ENCODE peak calls at places on chromosomes 7 and 10, in nine cellular contexts. D is HFF-Myc, Z is progenitor cell of endocrine pancreas, I is right atrium auricular region, R is cardiac fibroblast, G is AG09319, T is A549, A is right lobe of liver, K is fibroblast of lung. Y is an unnamed sample.

GRCh38 chr10:76218045-76218444 is 786.6 kb downstream of the LRMDA start:
- DNase-seq in D (no peak), Z (no peak), I (no peak), R (no peak), G (no peak), T (no peak), A (no peak), K (no peak), Y (no peak)

GRCh38 chr10:110356628-110357245 is 52.0 kb upstream of the SMNDC1 start:
- DNase-seq in D (no peak), Z (no peak), I (no peak), R (peak), G (peak), T (peak), A (no peak), K (peak), Y (peak)

GRCh38 chr10:103078676-103079075 is 114.4 kb downstream of the NT5C2 start:
- DNase-seq in D (no peak), Z (no peak), I (no peak), R (no peak), G (no peak), T (no peak), A (no peak), K (no peak), Y (no peak)

GRCh38 chr10:104472957-104473745 is 119.5 kb downstream of the CFAP58 start:
- DNase-seq in D (no peak), Z (no peak), I (no peak), R (no peak), G (no peak), T (no peak), A (no peak), K (peak), Y (no peak)

GRCh38 chr10:123886292-123886691 is 5.3 kb downstream of the CPXM2 start:
- DNase-seq in D (no peak), Z (no peak), I (no peak), R (no peak), G (no peak), T (no peak), A (no peak), K (no peak), Y (no peak)

GRCh38 chr10:95656291-95657164 is at the start of gene ALDH18A1:
- DNase-seq in D (peak), Z (peak), I (peak), R (peak), G (peak), T (peak), A (peak), K (peak), Y (peak)

GRCh38 chr7:156616269-156617202 is 24.0 kb upstream of the RNF32 start:
- DNase-seq in D (no peak), Z (no peak), I (no peak), R (no peak), G (no peak), T (no peak), A (peak), K (peak), Y (no peak)

GRCh38 chr10:48199580-48200377 is 74.7 kb downstream of the FRMPD2 start:
- DNase-seq in D (peak), Z (no peak), I (no peak), R (peak), G (peak), T (peak), A (no peak), K (peak), Y (no peak)

GRCh38 chr10:31977440-31978157 is 49.0 kb upstream of the ARHGAP12 start:
- DNase-seq in D (no peak), Z (no peak), I (no peak), R (peak), G (peak), T (peak), A (no peak), K (peak), Y (no peak)

GRCh38 chr10:72122221-72122620 is 33.9 kb upstream of the SPOCK2 start:
- DNase-seq in D (no peak), Z (no peak), I (no peak), R (no peak), G (no peak), T (no peak), A (no peak), K (no peak), Y (peak)

GRCh38 chr10:327889-328809 is 192.9 kb downstream of the ZMYND11 start:
- DNase-seq in D (no peak), Z (no peak), I (no peak), R (no peak), G (no peak), T (no peak), A (no peak), K (no peak), Y (no peak)

GRCh38 chr10:12975266-12975665 is 26.2 kb downstream of the CCDC3 start:
- DNase-seq in D (no peak), Z (no peak), I (no peak), R (no peak), G (no peak), T (peak), A (no peak), K (no peak), Y (no peak)
- TF ChIP-seq CTCF in D (no peak), Z (peak), I (no peak), R (no peak), G (no peak), T (peak), A (no peak), K (peak), Y (no peak)

GRCh38 chr10:69862882-69863530 is 61.3 kb downstream of the COL13A1 start:
- DNase-seq in D (no peak), Z (no peak), I (no peak), R (no peak), G (no peak), T (no peak), A (no peak), K (no peak), Y (no peak)

GRCh38 chr10:69860290-69860689 is 58.6 kb downstream of the COL13A1 start:
- DNase-seq in D (no peak), Z (no peak), I (no peak), R (no peak), G (no peak), T (no peak), A (no peak), K (no peak), Y (no peak)

GRCh38 chr10:69864321-69864720 is 62.6 kb downstream of the COL13A1 start:
- DNase-seq in D (no peak), Z (no peak), I (no peak), R (peak), G (no peak), T (peak), A (no peak), K (peak), Y (no peak)

GRCh38 chr10:69863580-69863979 is 61.9 kb downstream of the COL13A1 start:
- DNase-seq in D (no peak), Z (no peak), I (no peak), R (no peak), G (no peak), T (no peak), A (no peak), K (peak), Y (no peak)

GRCh38 chr10:69861251-69862240 is 59.8 kb downstream of the COL13A1 start:
- DNase-seq in D (peak), Z (no peak), I (no peak), R (peak), G (peak), T (peak), A (no peak), K (peak), Y (no peak)
- TF ChIP-seq CTCF in D (no peak), Z (peak), I (no peak), R (peak), G (peak), T (peak), A (peak), K (peak), Y (no peak)

GRCh38 chr10:15083674-15084501 is 4.7 kb downstream of the ACBD7 start:
- DNase-seq in D (no peak), Z (no peak), I (no peak), R (no peak), G (no peak), T (no peak), A (no peak), K (no peak), Y (no peak)

GRCh38 chr10:15088428-15089261 is at the start of gene ACBD7:
- DNase-seq in D (no peak), Z (peak), I (peak), R (peak), G (no peak), T (peak), A (peak), K (peak), Y (peak)

DNA sequence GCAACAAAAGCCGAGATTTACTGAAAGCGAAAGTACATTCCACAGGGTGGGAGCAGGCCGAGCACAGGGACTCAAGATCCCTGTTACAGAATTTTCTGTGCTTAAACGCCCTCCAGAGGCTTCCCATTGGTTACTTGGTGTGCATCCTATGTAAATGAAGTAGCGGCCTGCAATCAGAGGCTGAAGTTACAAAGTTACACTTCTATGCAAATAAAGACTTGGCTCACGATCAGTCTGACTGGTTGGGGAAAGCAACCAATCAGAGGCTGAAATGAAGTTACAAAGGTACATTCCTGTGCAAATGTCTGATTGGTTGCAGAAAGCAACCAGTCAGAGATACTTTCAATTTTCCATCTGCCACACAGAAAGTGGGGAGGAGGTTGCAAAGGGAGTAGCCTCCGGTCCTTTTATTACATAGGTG is 4.1 kb downstream of the ACBD7 start:
- DNase-seq in D (peak), Z (no peak), I (peak), R (peak), G (peak), T (peak), A (peak), K (peak), Y (no peak)
- TF ChIP-seq CTCF in D (no peak), Z (no peak), I (no peak), R (no peak), G (peak), T (no peak), A (no peak), K (peak), Y (peak)

GRCh38 chr7:80249619-80250305 is 115.1 kb downstream of the GNAI1 start:
- DNase-seq in D (no peak), Z (no peak), I (no peak), R (peak), G (no peak), T (no peak), A (no peak), K (peak), Y (no peak)
- TF ChIP-seq CTCF in D (no peak), Z (no peak), I (no peak), R (no peak), G (no peak), T (no peak), A (no peak), K (no peak), Y (no peak)

Y was measured in CD4-positive, alpha-beta T cell.